ENCODE peak calls at places on chromosome 12, in four cellular contexts. M, V, W and T are unnamed samples.

GRCh38 chr12:132175496-132176357 is 31.5 kb downstream of the NOC4L start:
- DNase-seq in M (no peak), V (no peak), W (no peak), T (no peak)

GRCh38 chr12:95731519-95731958 is 59.0 kb downstream of the NTN4 start:
- DNase-seq in M (no peak), V (no peak), W (no peak), T (no peak)

GRCh38 chr12:63090716-63091115 is 60.3 kb downstream of the AVPR1A start:
- DNase-seq in M (no peak), V (no peak), W (no peak), T (no peak)

GRCh38 chr12:98645572-98646067 is 530 bp downstream of the APAF1 start:
- DNase-seq in M (no peak), V (no peak), W (no peak), T (no peak)

GRCh38 chr12:57148469-57149308 is 1.3 kb upstream of the LRP1-AS start:
- DNase-seq in M (no peak), V (no peak), W (peak; percentile 87), T (no peak)

GRCh38 chr12:6273931-6274687 is 36.4 kb upstream of the PLEKHG6 start:
- DNase-seq in M (no peak), V (no peak), W (peak; percentile 41), T (no peak)

GRCh38 chr12:51403159-51403558 is 12.0 kb upstream of the GALNT6 start:
- DNase-seq in M (no peak), V (no peak), W (no peak), T (no peak)

GRCh38 chr12:131312793-131313545 is 359.3 kb downstream of the ADGRD1 start:
- DNase-seq in M (no peak), V (no peak), W (no peak), T (no peak)

GRCh38 chr12:25789520-25789919 is 169.0 kb upstream of the RASSF8 start:
- DNase-seq in M (no peak), V (no peak), W (no peak), T (no peak)

GRCh38 chr12:89414322-89414721 is 62.0 kb upstream of the DUSP6 start:
- DNase-seq in M (no peak), V (no peak), W (no peak), T (no peak)

GRCh38 chr12:15336772-15337553 is 14.7 kb downstream of the PTPRO start:
- DNase-seq in M (peak; percentile 32), V (no peak), W (no peak), T (peak; percentile 81)

GRCh38 chr12:70756118-70756517 is 118.9 kb upstream of the PTPRB start:
- DNase-seq in M (peak; percentile 36), V (no peak), W (no peak), T (peak; percentile 38)

GRCh38 chr12:107035733-107036132 is 48.8 kb upstream of the MTERF2 start:
- DNase-seq in M (no peak), V (no peak), W (no peak), T (no peak)

GRCh38 chr12:115135800-115136211 is 451.8 kb upstream of the TBX3 start:
- DNase-seq in M (no peak), V (no peak), W (peak; percentile 89), T (no peak)

GRCh38 chr12:26112703-26113147 is 12.1 kb downstream of the BHLHE41 start:
- DNase-seq in M (no peak), V (no peak), W (no peak), T (no peak)

GRCh38 chr12:117158911-117159310 is 31.4 kb downstream of the FBXO21 start:
- DNase-seq in M (peak; percentile 32), V (no peak), W (no peak), T (peak; percentile 10)

GRCh38 chr12:74790958-74791357 is 253.3 kb downstream of the ATXN7L3B start:
- DNase-seq in M (no peak), V (no peak), W (no peak), T (no peak)

GRCh38 chr12:77256924-77257323 is 191.6 kb upstream of the E2F7 start:
- DNase-seq in M (no peak), V (no peak), W (no peak), T (no peak)

GRCh38 chr12:11273449-11273848 is 3.9 kb upstream of the PRB3 start:
- DNase-seq in M (no peak), V (no peak), W (no peak), T (no peak)

GRCh38 chr12:111204684-111205305 is 164.1 kb downstream of the PHETA1 start:
- DNase-seq in M (no peak), V (no peak), W (no peak), T (no peak)

GRCh38 chr12:120538281-120539156 is 4.4 kb downstream of the RNF10 start:
- DNase-seq in M (no peak), V (no peak), W (peak; percentile 84), T (peak; percentile 18)

GRCh38 chr12:123104809-123105208 is 46.1 kb downstream of the PITPNM2 start:
- DNase-seq in M (no peak), V (no peak), W (no peak), T (no peak)

GRCh38 chr12:130142736-130143135 is 19.5 kb upstream of the FZD10 start:
- DNase-seq in M (no peak), V (no peak), W (no peak), T (no peak)

GRCh38 chr12:98725481-98726247 is 80.6 kb downstream of the APAF1 start:
- DNase-seq in M (peak; percentile 31), V (peak; percentile 62), W (no peak), T (peak; percentile 19)

GRCh38 chr12:55681142-55682077 is 26.3 kb downstream of the ITGA7 start:
- DNase-seq in M (peak; percentile 13), V (no peak), W (peak; percentile 92), T (peak; percentile 15)

GRCh38 chr12:4026476-4026875 is 153.3 kb upstream of the PARP11 start:
- DNase-seq in M (no peak), V (no peak), W (no peak), T (no peak)

GRCh38 chr12:22971247-22971646 is 346.3 kb downstream of the ETNK1 start:
- DNase-seq in M (no peak), V (no peak), W (no peak), T (no peak)

GRCh38 chr12:46260913-46261476 is 7.8 kb downstream of the SLC38A1 start:
- DNase-seq in M (no peak), V (peak; percentile 12), W (no peak), T (no peak)